ENCODE peak calls at places on chromosomes 5 and 9, in ten cellular contexts. V is foreskin fibroblast; U is stimulated activated CD4-positive, alpha-beta T cell treated with anti-CD3 and anti-CD28 coated beads, Interleukin-4, amount 100 ng/mL, for 4 hours; P is NCI-H1417; X is naive thymus-derived CD4-positive, alpha-beta T cell; Z is activated naive CD8-positive, alpha-beta T cell treated with anti-CD3 and anti-CD28 coated beads for 36 hours; N is NCI-H460; S is amniotic stem cell; R is activated CD4-positive, CD25-positive, alpha-beta regulatory T cell; O is cardiac fibroblast. K is an unnamed sample.

GRCh38 chr9:14004110-14004509 is 309.8 kb downstream of the NFIB start:
- DNase-seq in Z (no peak), R (no peak), O (no peak), X (no peak), S (no peak), P (no peak), U (no peak), N (no peak), V (peak; percentile 37), K (no peak)

GRCh38 chr9:105026451-105026850 is 98.5 kb upstream of the ABCA1 start:
- DNase-seq in X (no peak), S (no peak), R (no peak), V (peak; percentile 81), N (no peak), U (no peak), O (peak; percentile 84), Z (no peak), P (no peak), K (peak; percentile 80)

GRCh38 chr5:19987594-19988345 is at the start of gene CDH18:
- DNase-seq in S (peak; percentile 73), U (no peak), O (peak; percentile 45), Z (no peak), X (no peak), P (peak; percentile 16), N (peak; percentile 59), V (peak; percentile 75), R (no peak), K (peak; percentile 29)

GRCh38 chr9:83444110-83444509 is 94.1 kb downstream of the FRMD3 start:
- DNase-seq in X (no peak), Z (no peak), N (no peak), V (peak; percentile 64), O (peak; percentile 21), R (no peak), P (no peak), S (no peak), U (no peak), K (peak; percentile 33)

GRCh38 chr5:33639478-33639877 is 198.7 kb downstream of the TARS1 start:
- DNase-seq in Z (no peak), P (no peak), V (no peak), X (no peak), U (no peak), N (no peak), R (no peak), S (no peak), O (no peak), K (peak; percentile 16)

GRCh38 chr5:115594343-115595047 is 7.8 kb downstream of the TICAM2 start:
- DNase-seq in N (no peak), S (no peak), P (no peak), R (no peak), X (no peak), U (no peak), Z (no peak), V (peak; percentile 47), O (peak; percentile 73), K (no peak)

GRCh38 chr5:31771500-31771899 is 132.6 kb downstream of the PDZD2 start:
- DNase-seq in R (no peak), O (no peak), X (no peak), V (no peak), S (no peak), Z (no peak), P (no peak), N (no peak), U (no peak), K (no peak)

GRCh38 chr5:174610968-174611367 is 113.4 kb upstream of the MSX2 start:
- DNase-seq in U (no peak), N (no peak), O (peak; percentile 7), S (no peak), X (no peak), V (peak; percentile 9), Z (no peak), R (no peak), P (no peak), K (peak; percentile 72)

GRCh38 chr9:105873851-105874250 is 179.5 kb downstream of the TMEM38B start:
- DNase-seq in S (no peak), V (no peak), U (no peak), P (no peak), Z (no peak), R (no peak), N (no peak), O (no peak), X (no peak), K (no peak)

GRCh38 chr5:132243366-132243977 is 14.0 kb upstream of the PDLIM4 start:
- DNase-seq in X (no peak), R (no peak), U (no peak), Z (no peak), O (no peak), N (no peak), V (no peak), P (no peak), S (no peak), K (peak; percentile 62)

GRCh38 chr5:53501054-53501453 is 20.6 kb downstream of the FST start:
- DNase-seq in S (no peak), X (no peak), V (no peak), O (no peak), Z (no peak), U (no peak), R (no peak), P (no peak), N (no peak), K (no peak)

GRCh38 chr9:130200038-130200979 is 28.1 kb downstream of the NCS1 start:
- DNase-seq in O (no peak), R (no peak), P (no peak), X (no peak), N (no peak), V (no peak), Z (no peak), S (no peak), U (no peak), K (peak; percentile 39)

GRCh38 chr9:76369583-76369982 is 24.6 kb downstream of the RFK start:
- DNase-seq in N (no peak), S (no peak), V (peak; percentile 32), Z (no peak), X (no peak), U (no peak), P (peak; percentile 87), R (no peak), O (peak; percentile 36), K (peak; percentile 95)

GRCh38 chr5:95861221-95861857 is 38.8 kb upstream of the GLRX start:
- DNase-seq in O (peak; percentile 100), N (peak; percentile 99), R (no peak), X (no peak), U (no peak), V (peak; percentile 98), Z (no peak), P (peak; percentile 63), S (peak; percentile 95), K (peak; percentile 91)

GRCh38 chr5:1014781-1015221 is 6.2 kb downstream of the NKD2 start:
- DNase-seq in P (no peak), Z (no peak), X (no peak), U (no peak), O (no peak), S (no peak), N (no peak), V (no peak), R (no peak), K (no peak)

GRCh38 chr5:14281746-14282181 is 138.6 kb downstream of the TRIO start:
- DNase-seq in U (no peak), P (no peak), O (no peak), V (no peak), S (no peak), X (no peak), R (no peak), N (no peak), Z (no peak), K (no peak)

GRCh38 chr5:129096382-129096991 is 1.9 kb downstream of the ISOC1 start:
- DNase-seq in N (no peak), U (no peak), V (no peak), R (no peak), S (no peak), Z (no peak), X (no peak), P (no peak), O (peak; percentile 15), K (no peak)

GRCh38 chr5:37668524-37669047 is 171.3 kb downstream of the GDNF start:
- DNase-seq in Z (no peak), P (peak; percentile 81), V (peak; percentile 97), O (peak; percentile 99), N (peak; percentile 80), U (no peak), X (no peak), S (peak; percentile 82), R (no peak), K (peak; percentile 99)

GRCh38 chr5:134463176-134463720 is 51.6 kb upstream of the CDKN2AIPNL start:
- DNase-seq in P (no peak), U (no peak), Z (no peak), R (no peak), V (no peak), N (no peak), X (no peak), O (no peak), S (no peak), K (no peak)

GRCh38 chr5:83956386-83956785 is 235.7 kb upstream of the HAPLN1 start:
- DNase-seq in S (no peak), N (no peak), X (no peak), O (peak; percentile 3), P (no peak), U (no peak), V (no peak), Z (no peak), R (no peak), K (no peak)

GRCh38 chr9:37034320-37034937 is 361 bp upstream of the PAX5 start:
- DNase-seq in S (no peak), P (peak; percentile 4), U (no peak), V (peak; percentile 31), N (no peak), X (no peak), R (no peak), O (no peak), Z (peak; percentile 63), K (no peak)

GRCh38 chr9:7370378-7370777 is 429.2 kb downstream of the DMAC1 start:
- DNase-seq in S (no peak), X (no peak), U (no peak), O (no peak), P (no peak), V (no peak), N (no peak), R (no peak), Z (no peak), K (no peak)

GRCh38 chr5:62578540-62578939 is at the start of gene LRRC70:
- DNase-seq in N (no peak), O (peak; percentile 92), P (no peak), R (no peak), X (peak; percentile 66), S (no peak), V (no peak), Z (no peak), U (no peak), K (peak; percentile 28)

GRCh38 chr9:124386201-124386600 is 29.0 kb downstream of the PSMB7 start:
- DNase-seq in V (no peak), R (no peak), Z (no peak), P (no peak), U (no peak), N (no peak), X (no peak), S (no peak), O (no peak), K (peak; percentile 68)

GRCh38 chr9:110050925-110051355 is 157.0 kb downstream of the C9orf152 start:
- DNase-seq in S (peak; percentile 73), P (no peak), O (peak; percentile 95), Z (no peak), V (peak; percentile 95), R (no peak), X (no peak), U (no peak), N (no peak), K (peak; percentile 93)

GRCh38 chr9:83299556-83299955 is 236.6 kb upstream of the RASEF start:
- DNase-seq in Z (no peak), R (no peak), S (no peak), N (peak; percentile 9), X (no peak), O (peak; percentile 86), V (peak; percentile 85), U (no peak), P (no peak), K (peak; percentile 94)

GRCh38 chr9:4686112-4686511 is 6.7 kb downstream of the CDC37L1 start:
- DNase-seq in R (no peak), X (no peak), Z (no peak), O (peak; percentile 24), S (no peak), P (no peak), V (no peak), U (no peak), N (no peak), K (no peak)

GRCh38 chr5:105940181-105940580 is 1730.6 kb downstream of the EFNA5 start:
- DNase-seq in S (no peak), U (no peak), Z (no peak), O (no peak), N (no peak), X (no peak), P (no peak), R (no peak), V (no peak), K (no peak)

K was measured in renal cortical epithelial cell.